ENCODE peak calls at places on chromosomes 5 and 9, in four cellular contexts. One of them, this sample, is unnamed.

GRCh38 chr5:115858396-115858795 is 16.7 kb downstream of the AP3S1 start:
- DNase-seq in fibroblast of pulmonary artery: no peak
- DNase-seq in spleen: no peak
- DNase-seq in heart right ventricle: no peak
- DNase-seq in this sample: no peak

GRCh38 chr5:44875661-44876250 is 67.0 kb downstream of the MRPS30 start:
- DNase-seq in fibroblast of pulmonary artery: no peak
- DNase-seq in spleen: no peak
- DNase-seq in heart right ventricle: no peak
- DNase-seq in this sample: no peak

GRCh38 chr9:126520453-126520852 is 93.3 kb upstream of the LMX1B start:
- DNase-seq in fibroblast of pulmonary artery: no peak
- DNase-seq in spleen: no peak
- DNase-seq in heart right ventricle: no peak
- DNase-seq in this sample: no peak

GRCh38 chr5:50751064-50751657 is 84.7 kb downstream of the PARP8 start:
- DNase-seq in fibroblast of pulmonary artery: peak; percentile 48
- DNase-seq in spleen: no peak
- DNase-seq in heart right ventricle: no peak
- DNase-seq in this sample: no peak

GRCh38 chr5:6215891-6216290 is 162.5 kb downstream of the MED10 start:
- DNase-seq in fibroblast of pulmonary artery: no peak
- DNase-seq in spleen: no peak
- DNase-seq in heart right ventricle: no peak
- DNase-seq in this sample: no peak

GRCh38 chr5:80884851-80885697 is 75.1 kb upstream of the RASGRF2 start:
- DNase-seq in fibroblast of pulmonary artery: no peak
- DNase-seq in spleen: no peak
- DNase-seq in heart right ventricle: no peak
- DNase-seq in this sample: no peak

GRCh38 chr5:140346348-140347221 is at the start of gene HBEGF:
- DNase-seq in fibroblast of pulmonary artery: peak; percentile 71
- DNase-seq in spleen: peak; percentile 92
- DNase-seq in heart right ventricle: peak; percentile 88
- DNase-seq in this sample: peak; percentile 66

GRCh38 chr5:6328173-6328572 is 50.2 kb downstream of the MED10 start:
- DNase-seq in fibroblast of pulmonary artery: peak; percentile 22
- DNase-seq in spleen: no peak
- DNase-seq in heart right ventricle: peak; percentile 16
- DNase-seq in this sample: peak; percentile 48

GRCh38 chr5:126000533-126000932 is 422.7 kb upstream of the GRAMD2B start:
- DNase-seq in fibroblast of pulmonary artery: no peak
- DNase-seq in spleen: no peak
- DNase-seq in heart right ventricle: no peak
- DNase-seq in this sample: no peak

GRCh38 chr5:41503860-41504259 is 6.5 kb downstream of the PLCXD3 start:
- DNase-seq in fibroblast of pulmonary artery: no peak
- DNase-seq in spleen: no peak
- DNase-seq in heart right ventricle: no peak
- DNase-seq in this sample: no peak

GRCh38 chr5:171427318-171428167 is 8.1 kb downstream of the FGF18 start:
- DNase-seq in fibroblast of pulmonary artery: peak; percentile 10
- DNase-seq in spleen: peak; percentile 32
- DNase-seq in heart right ventricle: peak; percentile 50
- DNase-seq in this sample: no peak

GRCh38 chr5:100517301-100517974 is 17.7 kb upstream of the FAM174A start:
- DNase-seq in fibroblast of pulmonary artery: no peak
- DNase-seq in spleen: no peak
- DNase-seq in heart right ventricle: no peak
- DNase-seq in this sample: no peak

GRCh38 chr9:115640887-115641286 is 512.7 kb upstream of the PAPPA start:
- DNase-seq in fibroblast of pulmonary artery: peak; percentile 76
- DNase-seq in spleen: no peak
- DNase-seq in heart right ventricle: no peak
- DNase-seq in this sample: no peak

GRCh38 chr5:180670157-180670556 is 20.8 kb upstream of the FLT4 start:
- DNase-seq in fibroblast of pulmonary artery: no peak
- DNase-seq in spleen: no peak
- DNase-seq in heart right ventricle: no peak
- DNase-seq in this sample: no peak

GRCh38 chr5:15794117-15794985 is 294.4 kb downstream of the FBXL7 start:
- DNase-seq in fibroblast of pulmonary artery: peak; percentile 64
- DNase-seq in spleen: no peak
- DNase-seq in heart right ventricle: no peak
- DNase-seq in this sample: no peak

GRCh38 chr5:132734687-132735086 is 2.7 kb downstream of the KIF3A start:
- DNase-seq in fibroblast of pulmonary artery: no peak
- DNase-seq in spleen: no peak
- DNase-seq in heart right ventricle: no peak
- DNase-seq in this sample: no peak

GRCh38 chr9:131817627-131818026 is 77.8 kb upstream of the RAPGEF1 start:
- DNase-seq in fibroblast of pulmonary artery: no peak
- DNase-seq in spleen: no peak
- DNase-seq in heart right ventricle: no peak
- DNase-seq in this sample: no peak

GRCh38 chr9:34592895-34593601 is 3.5 kb upstream of the CNTFR start:
- DNase-seq in fibroblast of pulmonary artery: no peak
- DNase-seq in spleen: no peak
- DNase-seq in heart right ventricle: peak; percentile 81
- DNase-seq in this sample: no peak

GRCh38 chr5:72171667-72172066 is 64.4 kb downstream of the MAP1B start:
- DNase-seq in fibroblast of pulmonary artery: peak; percentile 26
- DNase-seq in spleen: no peak
- DNase-seq in heart right ventricle: peak; percentile 27
- DNase-seq in this sample: no peak

GRCh38 chr5:88119535-88119934 is 149.1 kb downstream of the TMEM161B start:
- DNase-seq in fibroblast of pulmonary artery: no peak
- DNase-seq in spleen: no peak
- DNase-seq in heart right ventricle: no peak
- DNase-seq in this sample: no peak

GRCh38 chr5:118407958-118408357 is 580.4 kb downstream of the DTWD2 start:
- DNase-seq in fibroblast of pulmonary artery: no peak
- DNase-seq in spleen: no peak
- DNase-seq in heart right ventricle: no peak
- DNase-seq in this sample: no peak

GRCh38 chr9:11722957-11723356 is 970.2 kb upstream of the TYRP1 start:
- DNase-seq in fibroblast of pulmonary artery: no peak
- DNase-seq in spleen: no peak
- DNase-seq in heart right ventricle: no peak
- DNase-seq in this sample: no peak

GRCh38 chr5:143860211-143860610 is 48.2 kb downstream of the HMHB1 start:
- DNase-seq in fibroblast of pulmonary artery: no peak
- DNase-seq in spleen: no peak
- DNase-seq in heart right ventricle: no peak
- DNase-seq in this sample: no peak

GRCh38 chr9:135774794-135775525 is 73.0 kb downstream of the KCNT1 start:
- DNase-seq in fibroblast of pulmonary artery: no peak
- DNase-seq in spleen: no peak
- DNase-seq in heart right ventricle: no peak
- DNase-seq in this sample: no peak

GRCh38 chr9:126146254-126147145 is 180.1 kb upstream of the MVB12B start:
- DNase-seq in fibroblast of pulmonary artery: no peak
- DNase-seq in spleen: peak; percentile 50
- DNase-seq in heart right ventricle: no peak
- DNase-seq in this sample: peak; percentile 42

GRCh38 chr5:59712836-59713487 is 180.6 kb downstream of the PDE4D start:
- DNase-seq in fibroblast of pulmonary artery: no peak
- DNase-seq in spleen: no peak
- DNase-seq in heart right ventricle: no peak
- DNase-seq in this sample: no peak

GRCh38 chr5:154541553-154541952 is 63.5 kb upstream of the HAND1 start:
- DNase-seq in fibroblast of pulmonary artery: no peak
- DNase-seq in spleen: no peak
- DNase-seq in heart right ventricle: no peak
- DNase-seq in this sample: no peak
- TF ChIP-seq CTCF in fibroblast of pulmonary artery: no peak
- TF ChIP-seq CTCF in spleen: no peak
- TF ChIP-seq CTCF in heart right ventricle: no peak
- TF ChIP-seq CTCF in this sample: no peak

DNA sequence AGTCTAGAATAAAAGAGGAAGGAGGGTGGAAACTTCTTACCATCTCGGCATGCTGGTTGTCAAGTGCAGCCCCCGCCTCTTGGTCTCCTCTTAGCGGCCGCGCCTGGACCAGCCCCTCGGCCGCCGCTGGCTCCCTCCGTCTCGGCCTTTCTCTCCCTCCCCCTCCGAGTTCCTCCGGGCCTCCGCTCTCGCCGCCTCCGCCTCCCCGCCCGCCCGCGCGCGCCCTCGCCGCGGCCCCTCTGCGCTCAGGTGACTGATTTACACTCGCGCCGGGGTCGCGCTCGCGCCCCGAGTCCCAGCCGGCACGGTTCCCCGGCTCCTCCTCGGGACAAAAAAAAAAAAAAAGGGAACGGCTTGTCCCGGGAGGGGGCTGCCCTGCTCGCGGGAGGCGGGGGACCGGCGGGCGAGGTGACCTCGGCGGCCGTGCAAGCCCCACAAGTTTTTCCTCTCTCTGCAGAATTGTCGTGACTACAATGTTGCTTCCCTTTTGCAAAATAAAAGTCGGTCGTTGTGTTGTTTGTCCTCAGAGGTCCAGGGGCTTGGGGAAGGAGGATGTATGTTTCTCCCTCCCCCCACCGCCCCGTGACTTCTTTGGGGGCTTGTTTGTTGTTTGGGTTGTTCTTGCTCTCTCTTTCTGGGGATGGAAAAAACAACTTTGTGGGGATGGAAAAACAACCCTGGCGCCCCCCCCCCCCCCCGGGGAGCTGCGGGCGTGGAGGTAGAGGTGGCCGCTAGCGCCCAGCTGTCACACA is at the start of gene BNC2:
- DNase-seq in fibroblast of pulmonary artery: peak; percentile 71
- DNase-seq in spleen: no peak
- DNase-seq in heart right ventricle: peak; percentile 47
- DNase-seq in this sample: peak; percentile 67
- TF ChIP-seq CTCF in fibroblast of pulmonary artery: peak; percentile 6
- TF ChIP-seq CTCF in spleen: no peak
- TF ChIP-seq CTCF in heart right ventricle: no peak
- TF ChIP-seq CTCF in this sample: peak; percentile 29

GRCh38 chr9:95058121-95058785 is 259.3 kb downstream of the FANCC start:
- DNase-seq in fibroblast of pulmonary artery: no peak
- DNase-seq in spleen: no peak
- DNase-seq in heart right ventricle: no peak
- DNase-seq in this sample: no peak

GRCh38 chr9:95060246-95060645 is 257.3 kb downstream of the FANCC start:
- DNase-seq in fibroblast of pulmonary artery: no peak
- DNase-seq in spleen: no peak
- DNase-seq in heart right ventricle: no peak
- DNase-seq in this sample: no peak

GRCh38 chr9:95060916-95061315 is 256.6 kb downstream of the FANCC start:
- DNase-seq in fibroblast of pulmonary artery: no peak
- DNase-seq in spleen: no peak
- DNase-seq in heart right ventricle: no peak
- DNase-seq in this sample: no peak

GRCh38 chr9:95057121-95057520 is 260.4 kb downstream of the FANCC start:
- DNase-seq in fibroblast of pulmonary artery: no peak
- DNase-seq in spleen: no peak
- DNase-seq in heart right ventricle: no peak
- DNase-seq in this sample: no peak

DNA sequence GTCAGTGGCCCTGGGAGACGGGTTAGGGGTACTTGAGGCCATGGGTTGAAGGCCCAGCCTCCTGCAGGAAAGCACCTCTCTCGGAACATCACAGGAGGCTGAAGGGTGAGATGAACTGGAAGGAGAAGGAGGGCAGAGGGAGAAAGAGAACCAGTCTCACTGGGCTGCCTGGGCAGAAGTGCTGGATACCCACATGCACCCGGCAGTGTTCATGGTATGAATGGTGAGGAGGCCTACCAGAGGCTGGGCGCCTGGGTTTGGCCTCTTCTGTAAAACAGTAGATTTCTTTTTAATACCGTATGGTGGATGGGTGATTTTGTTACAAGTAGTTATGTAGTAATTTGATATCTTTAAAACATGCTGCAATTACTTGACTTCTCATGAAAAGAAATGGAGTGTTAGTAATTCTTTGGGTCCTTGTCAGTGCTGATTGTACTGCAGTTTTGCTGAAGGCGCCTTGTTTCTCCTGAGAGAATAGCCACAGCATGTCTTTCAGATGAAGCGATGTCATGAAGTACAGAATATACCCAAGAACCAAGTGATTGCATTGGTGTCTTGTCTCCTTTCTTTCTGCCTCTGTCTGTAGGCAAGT is 258.6 kb downstream of the FANCC start:
- DNase-seq in fibroblast of pulmonary artery: no peak
- DNase-seq in spleen: no peak
- DNase-seq in heart right ventricle: no peak
- DNase-seq in this sample: no peak
- TF ChIP-seq CTCF in fibroblast of pulmonary artery: no peak
- TF ChIP-seq CTCF in spleen: no peak
- TF ChIP-seq CTCF in heart right ventricle: no peak
- TF ChIP-seq CTCF in this sample: no peak

DNA sequence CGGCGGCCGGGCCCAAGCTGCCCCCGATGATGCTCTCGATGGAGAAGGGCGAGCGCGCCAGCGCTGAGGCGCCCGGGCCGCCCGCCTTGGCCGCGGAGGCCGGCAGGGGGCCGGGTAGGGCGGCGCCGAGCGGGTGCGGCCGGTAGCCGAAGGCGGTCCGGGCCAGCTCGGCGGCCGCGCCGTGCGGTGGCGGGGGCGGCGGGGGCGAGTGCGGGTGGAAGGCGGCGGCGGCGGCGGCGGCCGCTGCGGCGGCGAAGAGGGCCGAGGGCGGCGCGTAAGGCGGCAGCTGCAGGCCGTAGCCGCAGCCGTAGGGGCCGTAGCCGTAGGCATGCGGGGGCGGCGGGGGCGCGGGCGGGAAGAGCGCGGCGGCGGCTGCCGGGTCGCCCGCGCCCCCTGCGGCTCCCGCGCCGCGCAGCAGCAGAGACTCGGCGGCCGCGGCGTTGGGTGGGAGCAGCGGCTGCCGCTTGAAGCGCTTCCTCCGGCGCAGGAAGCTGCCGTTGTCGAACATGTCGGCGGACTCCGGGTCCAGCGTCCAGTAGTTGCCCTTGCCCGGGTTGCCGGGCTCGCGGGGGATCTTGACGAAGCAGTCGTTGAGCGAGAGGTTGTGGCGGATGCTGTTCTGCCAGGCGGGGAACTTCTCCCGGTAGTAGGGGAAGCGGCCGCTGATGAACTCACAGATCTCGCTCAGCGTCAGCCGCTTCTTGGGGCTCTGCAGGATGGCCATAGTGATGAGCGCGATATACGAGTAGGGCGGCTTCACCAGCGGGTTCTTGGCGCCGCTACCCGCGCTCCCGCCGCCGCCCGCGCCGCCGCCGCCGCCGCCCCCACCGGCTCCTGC is 1.1 kb downstream of the FOXD1 start:
- DNase-seq in fibroblast of pulmonary artery: peak; percentile 60
- DNase-seq in spleen: peak; percentile 86
- DNase-seq in heart right ventricle: no peak
- DNase-seq in this sample: peak; percentile 38
- TF ChIP-seq CTCF in fibroblast of pulmonary artery: no peak
- TF ChIP-seq CTCF in spleen: no peak
- TF ChIP-seq CTCF in heart right ventricle: no peak
- TF ChIP-seq CTCF in this sample: no peak

GRCh38 chr5:9774472-9775079 is 144.4 kb upstream of the TAS2R1 start:
- DNase-seq in fibroblast of pulmonary artery: peak; percentile 82
- DNase-seq in spleen: no peak
- DNase-seq in heart right ventricle: no peak
- DNase-seq in this sample: no peak
- TF ChIP-seq CTCF in fibroblast of pulmonary artery: peak; percentile 46
- TF ChIP-seq CTCF in spleen: no peak
- TF ChIP-seq CTCF in heart right ventricle: no peak
- TF ChIP-seq CTCF in this sample: no peak

This sample was measured in neural crest cell.